ENCODE peak calls at places on chromosomes 2 and 18, in five cellular contexts. One of them, this sample, is unnamed.

GRCh38 chr18:78768655-78769501 is 210.7 kb upstream of the SALL3 start:
- DNase-seq in lung: no peak
- DNase-seq in heart left ventricle: no peak
- DNase-seq in GM23248: no peak
- DNase-seq in A549: no peak
- DNase-seq in this sample: no peak

GRCh38 chr2:145598434-145598833 is 1078.5 kb upstream of the ZEB2 start:
- DNase-seq in lung: no peak
- DNase-seq in heart left ventricle: no peak
- DNase-seq in GM23248: peak
- DNase-seq in A549: no peak
- DNase-seq in this sample: no peak

GRCh38 chr2:9984217-9984739 is 32.8 kb downstream of the GRHL1 start:
- DNase-seq in lung: no peak
- DNase-seq in heart left ventricle: no peak
- DNase-seq in GM23248: peak
- DNase-seq in A549: peak
- DNase-seq in this sample: no peak

GRCh38 chr2:66070717-66071602 is 364.0 kb upstream of the MEIS1 start:
- DNase-seq in lung: no peak
- DNase-seq in heart left ventricle: no peak
- DNase-seq in GM23248: no peak
- DNase-seq in A549: no peak
- DNase-seq in this sample: no peak

GRCh38 chr2:5365871-5366461 is 326.2 kb upstream of the SOX11 start:
- DNase-seq in lung: peak
- DNase-seq in heart left ventricle: peak
- DNase-seq in GM23248: peak
- DNase-seq in A549: peak
- DNase-seq in this sample: no peak

GRCh38 chr2:130347220-130347925 is 4.7 kb downstream of the IMP4 start:
- DNase-seq in lung: no peak
- DNase-seq in heart left ventricle: no peak
- DNase-seq in GM23248: no peak
- DNase-seq in A549: no peak
- DNase-seq in this sample: no peak

GRCh38 chr2:146867472-146867986 is 977.3 kb upstream of the ACVR2A start:
- DNase-seq in lung: no peak
- DNase-seq in heart left ventricle: no peak
- DNase-seq in GM23248: no peak
- DNase-seq in A549: no peak
- DNase-seq in this sample: no peak

GRCh38 chr2:188966079-188966571 is 8.0 kb upstream of the COL3A1 start:
- DNase-seq in lung: no peak
- DNase-seq in heart left ventricle: no peak
- DNase-seq in GM23248: peak
- DNase-seq in A549: no peak
- DNase-seq in this sample: no peak

GRCh38 chr2:231464576-231465540 is 574 bp upstream of the NCL start:
- DNase-seq in lung: peak
- DNase-seq in heart left ventricle: peak
- DNase-seq in GM23248: peak
- DNase-seq in A549: no peak
- DNase-seq in this sample: peak

GRCh38 chr2:136324966-136325365 is 207.0 kb upstream of the CXCR4 start:
- DNase-seq in lung: no peak
- DNase-seq in heart left ventricle: no peak
- DNase-seq in GM23248: no peak
- DNase-seq in A549: no peak
- DNase-seq in this sample: no peak

GRCh38 chr2:136323212-136323611 is 205.3 kb upstream of the CXCR4 start:
- DNase-seq in lung: no peak
- DNase-seq in heart left ventricle: no peak
- DNase-seq in GM23248: no peak
- DNase-seq in A549: no peak
- DNase-seq in this sample: no peak

GRCh38 chr2:136325844-136326291 is 207.9 kb upstream of the CXCR4 start:
- DNase-seq in lung: no peak
- DNase-seq in heart left ventricle: no peak
- DNase-seq in GM23248: no peak
- DNase-seq in A549: no peak
- DNase-seq in this sample: no peak

GRCh38 chr2:136322436-136322835 is 204.5 kb upstream of the CXCR4 start:
- DNase-seq in lung: no peak
- DNase-seq in heart left ventricle: no peak
- DNase-seq in GM23248: no peak
- DNase-seq in A549: no peak
- DNase-seq in this sample: no peak

DNA sequence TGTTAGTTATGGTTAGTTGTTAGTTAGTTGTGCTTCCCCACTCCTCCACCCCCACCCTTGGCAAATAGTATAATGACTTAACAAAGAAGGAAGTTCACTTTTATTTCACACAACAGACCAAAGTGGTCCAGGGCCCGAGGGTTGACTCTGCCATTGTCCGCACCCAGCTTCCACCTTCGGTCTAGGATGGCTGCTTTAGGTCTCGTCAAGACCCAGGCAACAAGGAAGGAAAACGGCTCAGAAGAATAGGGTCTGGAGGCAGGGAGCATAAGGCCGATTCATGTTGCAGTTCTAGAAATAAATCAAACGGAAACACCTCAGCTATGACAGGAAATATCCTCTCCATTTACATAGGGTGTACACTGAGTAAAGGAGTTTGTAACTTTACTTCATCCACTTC is 206.0 kb upstream of the CXCR4 start:
- DNase-seq in lung: no peak
- DNase-seq in heart left ventricle: no peak
- DNase-seq in GM23248: no peak
- DNase-seq in A549: no peak
- DNase-seq in this sample: no peak
- H3K27ac ChIP-seq in lung: no peak
- H3K27ac ChIP-seq in heart left ventricle: no peak
- H3K27ac ChIP-seq in GM23248: no peak
- H3K27ac ChIP-seq in A549: no peak
- H3K27ac ChIP-seq in this sample: no peak

DNA sequence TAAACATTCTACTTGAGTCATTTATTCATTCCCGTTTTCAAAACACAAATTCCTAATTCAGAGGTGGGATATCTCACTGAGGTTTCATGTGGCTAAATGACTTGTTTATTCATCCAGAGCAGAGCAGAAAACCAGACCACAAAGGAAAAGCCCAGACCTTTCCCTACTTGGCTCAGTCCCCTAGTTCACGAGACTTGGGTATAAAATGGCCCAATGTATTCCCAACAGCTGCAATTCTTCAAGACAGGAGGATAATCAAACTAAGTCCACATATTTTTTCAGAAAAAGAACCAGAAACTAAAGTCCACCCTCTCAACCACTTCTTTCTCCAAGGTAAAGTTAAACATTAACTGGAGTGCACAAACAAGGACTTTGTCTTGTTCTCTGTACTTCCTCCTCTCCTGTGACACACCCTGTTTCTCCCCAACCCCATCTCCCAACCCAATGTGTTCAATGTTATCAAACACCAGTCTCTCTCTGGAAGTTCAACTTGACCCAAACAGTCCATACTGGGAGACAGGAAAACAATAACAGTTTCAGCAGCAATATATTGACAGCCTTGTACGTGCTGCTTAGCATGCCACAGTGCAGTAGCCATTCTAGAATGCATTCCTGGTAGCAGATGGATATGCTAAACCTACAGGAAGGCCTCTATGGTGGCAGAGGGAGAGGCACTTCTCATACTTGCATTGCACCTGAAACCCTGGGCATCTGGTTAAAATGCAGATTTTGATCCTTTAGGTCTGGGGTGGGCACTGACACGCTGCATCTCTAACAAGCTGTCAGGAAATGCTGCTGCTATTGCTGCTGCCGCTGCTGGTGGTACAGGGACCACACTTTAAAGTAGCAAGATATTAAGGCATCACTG is 110.7 kb downstream of the INO80D start:
- DNase-seq in lung: no peak
- DNase-seq in heart left ventricle: no peak
- DNase-seq in GM23248: no peak
- DNase-seq in A549: peak
- DNase-seq in this sample: no peak
- H3K27ac ChIP-seq in lung: peak
- H3K27ac ChIP-seq in heart left ventricle: no peak
- H3K27ac ChIP-seq in GM23248: no peak
- H3K27ac ChIP-seq in A549: peak
- H3K27ac ChIP-seq in this sample: no peak

GRCh38 chr2:158184556-158185343 is 83.1 kb downstream of the UPP2 start:
- DNase-seq in lung: no peak
- DNase-seq in heart left ventricle: no peak
- DNase-seq in GM23248: no peak
- DNase-seq in A549: no peak
- DNase-seq in this sample: no peak

GRCh38 chr2:158189526-158189925 is 87.8 kb downstream of the UPP2 start:
- DNase-seq in lung: no peak
- DNase-seq in heart left ventricle: no peak
- DNase-seq in GM23248: no peak
- DNase-seq in A549: no peak
- DNase-seq in this sample: no peak

GRCh38 chr2:158191569-158191968 is 89.9 kb downstream of the UPP2 start:
- DNase-seq in lung: no peak
- DNase-seq in heart left ventricle: no peak
- DNase-seq in GM23248: no peak
- DNase-seq in A549: no peak
- DNase-seq in this sample: no peak

GRCh38 chr2:158191076-158191566 is 89.4 kb downstream of the UPP2 start:
- DNase-seq in lung: no peak
- DNase-seq in heart left ventricle: no peak
- DNase-seq in GM23248: peak
- DNase-seq in A549: no peak
- DNase-seq in this sample: no peak

GRCh38 chr2:158187908-158188307 is 86.2 kb downstream of the UPP2 start:
- DNase-seq in lung: no peak
- DNase-seq in heart left ventricle: no peak
- DNase-seq in GM23248: peak
- DNase-seq in A549: no peak
- DNase-seq in this sample: no peak
- H3K27ac ChIP-seq in lung: no peak
- H3K27ac ChIP-seq in heart left ventricle: no peak
- H3K27ac ChIP-seq in GM23248: no peak
- H3K27ac ChIP-seq in A549: no peak
- H3K27ac ChIP-seq in this sample: no peak

GRCh38 chr18:55420665-55420964 is 167.4 kb downstream of the TCF4 start:
- DNase-seq in lung: no peak
- DNase-seq in heart left ventricle: no peak
- DNase-seq in GM23248: no peak
- DNase-seq in A549: no peak
- DNase-seq in this sample: no peak
- H3K27ac ChIP-seq in lung: no peak
- H3K27ac ChIP-seq in heart left ventricle: peak
- H3K27ac ChIP-seq in GM23248: peak
- H3K27ac ChIP-seq in A549: no peak
- H3K27ac ChIP-seq in this sample: no peak

GRCh38 chr2:218000137-218000536 is 2.7 kb downstream of the TNS1 start:
- DNase-seq in lung: no peak
- DNase-seq in heart left ventricle: no peak
- DNase-seq in GM23248: peak
- DNase-seq in A549: no peak
- DNase-seq in this sample: peak

GRCh38 chr2:218002792-218003191 is at the start of gene TNS1:
- DNase-seq in lung: no peak
- DNase-seq in heart left ventricle: no peak
- DNase-seq in GM23248: peak
- DNase-seq in A549: no peak
- DNase-seq in this sample: no peak

GRCh38 chr2:218003265-218003950 is 613 bp upstream of the TNS1 start:
- DNase-seq in lung: no peak
- DNase-seq in heart left ventricle: peak
- DNase-seq in GM23248: peak
- DNase-seq in A549: no peak
- DNase-seq in this sample: peak

GRCh38 chr2:218002103-218002502 is 692 bp downstream of the TNS1 start:
- DNase-seq in lung: no peak
- DNase-seq in heart left ventricle: no peak
- DNase-seq in GM23248: peak
- DNase-seq in A549: no peak
- DNase-seq in this sample: no peak

DNA sequence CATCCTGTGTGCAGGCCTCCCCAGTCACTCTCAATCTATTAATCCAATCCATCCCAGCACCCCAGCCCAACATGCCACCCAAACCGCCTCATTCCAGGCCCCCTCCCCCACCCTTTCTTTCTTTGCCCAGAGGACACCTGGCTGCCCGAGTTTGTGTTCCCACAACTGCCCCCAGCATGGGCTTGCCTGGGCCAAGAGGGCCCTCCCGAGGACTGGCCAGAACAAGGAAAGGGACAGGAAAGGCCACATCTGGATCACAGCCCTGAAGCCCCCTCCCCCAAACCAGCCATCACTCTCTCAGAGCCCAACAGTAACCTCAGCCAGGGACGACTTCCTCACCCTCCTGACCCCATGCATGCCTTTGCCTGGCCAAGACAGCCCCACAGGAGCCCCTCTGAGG is 1.2 kb downstream of the TNS1 start:
- DNase-seq in lung: no peak
- DNase-seq in heart left ventricle: no peak
- DNase-seq in GM23248: peak
- DNase-seq in A549: no peak
- DNase-seq in this sample: no peak
- H3K27ac ChIP-seq in lung: no peak
- H3K27ac ChIP-seq in heart left ventricle: no peak
- H3K27ac ChIP-seq in GM23248: peak
- H3K27ac ChIP-seq in A549: peak
- H3K27ac ChIP-seq in this sample: peak

GRCh38 chr2:85756195-85756594 is 2.4 kb downstream of the ATOH8 start:
- DNase-seq in lung: no peak
- DNase-seq in heart left ventricle: no peak
- DNase-seq in GM23248: no peak
- DNase-seq in A549: no peak
- DNase-seq in this sample: no peak
- H3K27ac ChIP-seq in lung: peak
- H3K27ac ChIP-seq in heart left ventricle: no peak
- H3K27ac ChIP-seq in GM23248: peak
- H3K27ac ChIP-seq in A549: peak
- H3K27ac ChIP-seq in this sample: peak

GRCh38 chr2:237278593-237278992 is 135.4 kb downstream of the COL6A3 start:
- DNase-seq in lung: peak
- DNase-seq in heart left ventricle: peak
- DNase-seq in GM23248: peak
- DNase-seq in A549: no peak
- DNase-seq in this sample: peak
- H3K27ac ChIP-seq in lung: no peak
- H3K27ac ChIP-seq in heart left ventricle: peak
- H3K27ac ChIP-seq in GM23248: peak
- H3K27ac ChIP-seq in A549: peak
- H3K27ac ChIP-seq in this sample: peak

DNA sequence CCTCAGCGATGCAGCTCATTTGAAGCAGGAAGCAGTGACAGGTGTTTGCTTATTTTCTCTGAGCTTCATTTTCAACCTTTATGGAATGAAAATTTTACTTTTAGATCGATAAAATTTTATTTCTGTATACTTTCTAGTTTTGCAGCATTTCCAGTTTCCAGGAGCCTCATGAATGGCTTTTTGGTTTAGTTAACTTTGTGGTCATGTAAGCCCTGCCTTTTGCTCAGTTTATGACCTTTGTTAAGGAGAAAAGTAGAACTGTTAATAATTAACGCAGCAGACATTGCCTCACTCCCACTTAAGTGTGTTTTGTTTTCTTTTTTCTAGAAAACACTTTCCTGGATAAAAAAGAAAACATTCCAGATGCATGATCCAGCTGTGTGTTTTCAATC is 4.4 kb upstream of the FARP2 start:
- DNase-seq in lung: no peak
- DNase-seq in heart left ventricle: no peak
- DNase-seq in GM23248: no peak
- DNase-seq in A549: peak
- DNase-seq in this sample: no peak
- H3K27ac ChIP-seq in lung: no peak
- H3K27ac ChIP-seq in heart left ventricle: no peak
- H3K27ac ChIP-seq in GM23248: peak
- H3K27ac ChIP-seq in A549: peak
- H3K27ac ChIP-seq in this sample: no peak

This sample was measured in ascending aorta.